ENCODE peak calls at places on chromosomes 13 and 19, in four cellular contexts. Z is breast epithelium, A is foreskin fibroblast, E is left colon. L is an unnamed sample.
A peak's percentile ranks its signal among the peaks of the same experiment; 100 is the strongest.

GRCh38 chr13:83065136-83065535 is 817.1 kb downstream of the SLITRK1 start:
- DNase-seq in Z (peak; percentile 80), A (peak; percentile 66), E (no peak), L (peak; percentile 14)

GRCh38 chr19:17348700-17349099 is 11.3 kb downstream of the GTPBP3 start:
- DNase-seq in Z (peak; percentile 52), A (peak; percentile 54), E (peak; percentile 19), L (peak; percentile 64)

GRCh38 chr19:3970808-3971598 is at the start of gene DAPK3:
- DNase-seq in Z (peak; percentile 99), A (peak; percentile 97), E (peak; percentile 97), L (peak; percentile 95)

GRCh38 chr13:30119476-30119875 is 187.9 kb downstream of the KATNAL1 start:
- DNase-seq in Z (peak; percentile 50), A (peak; percentile 83), E (peak; percentile 35), L (peak; percentile 87)

GRCh38 chr19:16871870-16872269 is 16.9 kb upstream of the F2RL3 start:
- DNase-seq in Z (no peak), A (no peak), E (peak; percentile 42), L (no peak)

GRCh38 chr13:23922005-23922932 is 25.0 kb upstream of the C1QTNF9B start:
- DNase-seq in Z (no peak), A (no peak), E (no peak), L (no peak)

GRCh38 chr19:43936219-43936618 is 1.1 kb upstream of the ZNF45 start:
- DNase-seq in Z (no peak), A (no peak), E (peak; percentile 8), L (no peak)

GRCh38 chr13:50915562-50915961 is 6.0 kb downstream of the RNASEH2B start:
- DNase-seq in Z (no peak), A (no peak), E (peak; percentile 17), L (no peak)

GRCh38 chr13:42170029-42170428 is 101.9 kb upstream of the AKAP11 start:
- DNase-seq in Z (no peak), A (no peak), E (no peak), L (no peak)

GRCh38 chr19:49554701-49555181 is 25.6 kb downstream of the NOSIP start:
- DNase-seq in Z (no peak), A (peak; percentile 25), E (peak; percentile 40), L (no peak)

GRCh38 chr13:113856716-113857065 is 7.2 kb downstream of the GAS6 start:
- DNase-seq in Z (peak; percentile 18), A (peak; percentile 69), E (peak; percentile 60), L (peak; percentile 71)

GRCh38 chr13:31638577-31638976 is 100.7 kb upstream of the RXFP2 start:
- DNase-seq in Z (no peak), A (peak; percentile 82), E (no peak), L (peak; percentile 83)

GRCh38 chr13:77696006-77696862 is 1.3 kb upstream of the SLAIN1 start:
- DNase-seq in Z (no peak), A (no peak), E (no peak), L (no peak)

GRCh38 chr13:25112856-25113255 is 16.9 kb downstream of the PABPC3 start:
- DNase-seq in Z (no peak), A (no peak), E (no peak), L (no peak)

GRCh38 chr13:98921786-98922185 is 56.1 kb downstream of the DOCK9 start:
- DNase-seq in Z (no peak), A (no peak), E (no peak), L (no peak)

GRCh38 chr19:55493650-55494171 is 5.5 kb downstream of the SSC5D start:
- DNase-seq in Z (no peak), A (no peak), E (no peak), L (no peak)

GRCh38 chr13:24605923-24606372 is 74.3 kb upstream of the ATP12A start:
- DNase-seq in Z (no peak), A (no peak), E (no peak), L (no peak)

GRCh38 chr13:109412232-109412935 is 374.0 kb downstream of the IRS2 start:
- DNase-seq in Z (no peak), A (no peak), E (peak; percentile 34), L (peak; percentile 69)

GRCh38 chr13:36082396-36082795 is 48.8 kb downstream of the DCLK1 start:
- DNase-seq in Z (no peak), A (no peak), E (no peak), L (no peak)